ENCODE peak calls at places on chromosome 7, in seven cellular contexts. I, E, J, D, A, V and M are unnamed samples.

GRCh38 chr7:78082556-78082955 is 284.0 kb downstream of the PHTF2 start:
- DNase-seq in I (no peak), E (no peak), J (no peak), D (no peak), A (no peak), V (no peak), M (no peak)

GRCh38 chr7:80821781-80822180 is 97.1 kb downstream of the SEMA3C start:
- DNase-seq in I (no peak), E (no peak), J (no peak), D (no peak), A (no peak), V (no peak), M (no peak)

GRCh38 chr7:129657363-129657762 is 45.8 kb downstream of the NRF1 start:
- DNase-seq in I (no peak), E (no peak), J (no peak), D (peak; percentile 23), A (no peak), V (no peak), M (no peak)

GRCh38 chr7:91683823-91684222 is 196.7 kb downstream of the MTERF1 start:
- DNase-seq in I (no peak), E (no peak), J (no peak), D (no peak), A (no peak), V (no peak), M (no peak)

GRCh38 chr7:82443801-82444219 is 233 bp upstream of the CACNA2D1 start:
- DNase-seq in I (peak; percentile 83), E (peak; percentile 64), J (peak; percentile 20), D (peak; percentile 83), A (peak; percentile 52), V (peak; percentile 82), M (peak; percentile 57)

GRCh38 chr7:139494835-139495568 is 11.5 kb upstream of the KLRG2 start:
- DNase-seq in I (no peak), E (no peak), J (peak; percentile 53), D (no peak), A (no peak), V (no peak), M (no peak)

GRCh38 chr7:37916673-37917660 is at the start of gene SFRP4:
- DNase-seq in I (no peak), E (no peak), J (no peak), D (peak; percentile 72), A (peak; percentile 57), V (peak; percentile 86), M (no peak)

GRCh38 chr7:155754165-155754564 is 58.1 kb downstream of the SHH start:
- DNase-seq in I (no peak), E (no peak), J (no peak), D (no peak), A (no peak), V (no peak), M (no peak)

GRCh38 chr7:47893238-47893637 is 55.0 kb downstream of the PKD1L1 start:
- DNase-seq in I (no peak), E (no peak), J (peak; percentile 25), D (no peak), A (no peak), V (no peak), M (peak; percentile 62)

GRCh38 chr7:128869138-128869943 is 6.7 kb downstream of the ATP6V1F start:
- DNase-seq in I (peak; percentile 43), E (peak; percentile 69), J (peak; percentile 74), D (peak; percentile 54), A (no peak), V (no peak), M (no peak)

GRCh38 chr7:80412842-80413241 is 99.0 kb downstream of the GNAT3 start:
- DNase-seq in I (no peak), E (no peak), J (no peak), D (no peak), A (no peak), V (no peak), M (no peak)

GRCh38 chr7:158446281-158446680 is 141.3 kb downstream of the PTPRN2 start:
- DNase-seq in I (no peak), E (no peak), J (no peak), D (no peak), A (no peak), V (no peak), M (no peak)

GRCh38 chr7:601573-602340 is 82.1 kb upstream of the PDGFA start:
- DNase-seq in I (no peak), E (peak; percentile 49), J (peak; percentile 71), D (peak; percentile 63), A (peak; percentile 51), V (no peak), M (peak; percentile 43)

GRCh38 chr7:28900311-28900710 is 57.8 kb downstream of the TRIL start:
- DNase-seq in I (no peak), E (no peak), J (no peak), D (no peak), A (no peak), V (no peak), M (no peak)

GRCh38 chr7:39754326-39755120 is 131.2 kb downstream of the RALA start:
- DNase-seq in I (no peak), E (no peak), J (no peak), D (no peak), A (no peak), V (peak; percentile 24), M (no peak)

GRCh38 chr7:26508481-26508880 is 216.8 kb downstream of the SNX10 start:
- DNase-seq in I (no peak), E (no peak), J (no peak), D (no peak), A (no peak), V (no peak), M (no peak)

GRCh38 chr7:41858196-41858595 is 155.3 kb upstream of the INHBA start:
- DNase-seq in I (no peak), E (no peak), J (no peak), D (no peak), A (no peak), V (no peak), M (no peak)

GRCh38 chr7:149791411-149792219 is 18.2 kb upstream of the ZNF467 start:
- DNase-seq in I (no peak), E (no peak), J (no peak), D (no peak), A (no peak), V (no peak), M (no peak)

GRCh38 chr7:112272921-112273561 is 66.5 kb downstream of the ZNF277 start:
- DNase-seq in I (no peak), E (no peak), J (no peak), D (peak; percentile 14), A (peak; percentile 46), V (no peak), M (no peak)

GRCh38 chr7:47714669-47715607 is 133.0 kb upstream of the TNS3 start:
- DNase-seq in I (no peak), E (no peak), J (peak; percentile 52), D (no peak), A (no peak), V (no peak), M (peak; percentile 42)

GRCh38 chr7:20834656-20835055 is 48.0 kb upstream of the SP8 start:
- DNase-seq in I (no peak), E (no peak), J (no peak), D (no peak), A (no peak), V (no peak), M (no peak)

DNA sequence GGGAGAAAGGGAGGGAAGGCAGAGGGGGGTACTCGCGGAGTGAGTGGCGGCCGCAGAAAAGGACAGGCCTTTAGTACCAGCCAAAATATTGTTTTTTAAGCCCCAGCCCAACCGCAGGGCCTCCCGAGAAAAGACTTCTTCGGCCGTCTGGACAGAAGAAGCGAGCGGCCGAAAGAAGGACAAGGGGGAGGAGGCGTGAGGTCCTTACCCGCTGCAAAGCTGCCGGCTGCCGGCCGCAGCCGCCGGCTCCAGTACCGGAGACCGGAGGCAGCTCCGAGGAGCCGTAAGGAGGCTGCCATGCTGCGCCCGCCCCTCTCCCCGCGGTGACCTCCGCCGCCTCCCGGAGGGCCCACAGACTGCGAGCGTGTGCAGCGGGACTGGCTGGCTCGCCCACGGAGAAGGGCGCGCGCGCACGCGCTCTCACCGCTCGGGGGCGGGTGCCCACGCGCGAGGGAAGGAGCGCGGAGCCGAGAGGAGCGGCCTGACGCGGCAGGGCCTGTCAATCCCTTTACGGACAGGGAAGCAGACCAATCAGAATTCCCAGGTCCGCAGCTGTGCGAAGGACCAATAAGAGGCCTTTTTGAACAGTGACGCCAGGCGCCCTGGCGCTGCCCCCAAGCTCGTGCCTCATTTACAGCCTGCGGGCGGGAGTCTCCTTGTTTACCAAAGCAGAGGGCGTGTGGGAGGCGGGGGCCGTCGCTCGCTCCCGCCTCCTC is at the start of gene HIBADH:
- DNase-seq in I (peak; percentile 99), E (peak; percentile 99), J (peak; percentile 90), D (peak; percentile 100), A (peak; percentile 99), V (peak; percentile 99), M (peak; percentile 100)
- TF ChIP-seq POLR2A in I (peak; percentile 99), E (peak; percentile 21), J (no peak), D (peak; percentile 84), A (peak; percentile 92), V (peak; percentile 90), M (no peak)

DNA sequence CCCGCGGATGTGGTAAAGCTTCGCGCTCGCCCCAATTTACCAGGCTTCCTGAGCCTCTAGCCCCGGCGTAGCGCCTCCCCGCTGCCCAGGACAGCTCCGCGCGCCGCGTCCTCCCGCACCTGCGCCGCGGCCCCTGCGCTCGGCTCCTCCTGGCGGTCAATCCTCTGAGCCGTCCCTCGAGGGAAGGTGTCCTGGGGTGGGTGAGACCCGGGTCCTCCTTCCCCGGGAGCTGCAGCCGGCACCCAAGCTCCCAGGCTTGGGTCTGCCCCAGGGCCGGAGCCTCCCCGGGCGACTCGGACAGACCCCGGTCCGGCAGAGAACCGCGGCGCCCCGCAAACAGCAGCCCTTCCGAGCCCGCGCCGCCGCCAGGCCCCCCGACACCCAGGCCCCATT is 512 bp downstream of the OSBPL3 start:
- DNase-seq in I (peak; percentile 44), E (peak; percentile 78), J (peak; percentile 51), D (peak; percentile 32), A (peak; percentile 54), V (peak; percentile 60), M (peak; percentile 93)
- TF ChIP-seq POLR2A in I (peak; percentile 36), E (no peak), J (peak; percentile 5), D (no peak), A (no peak), V (no peak), M (no peak)

GRCh38 chr7:32204361-32205018 is 134.3 kb upstream of the PDE1C start:
- DNase-seq in I (peak; percentile 47), E (peak; percentile 58), J (no peak), D (peak; percentile 65), A (no peak), V (peak; percentile 60), M (no peak)
- TF ChIP-seq POLR2A in I (no peak), E (no peak), J (no peak), D (no peak), A (no peak), V (no peak), M (no peak)

GRCh38 chr7:102434039-102434481 is 685 bp downstream of the ORAI2 start:
- DNase-seq in I (no peak), E (no peak), J (no peak), D (no peak), A (no peak), V (peak; percentile 33), M (no peak)

GRCh38 chr7:102432476-102433318 is 678 bp upstream of the ORAI2 start:
- DNase-seq in I (no peak), E (no peak), J (no peak), D (no peak), A (no peak), V (no peak), M (no peak)

GRCh38 chr7:102436123-102436522 is 2.7 kb downstream of the ORAI2 start:
- DNase-seq in I (no peak), E (no peak), J (no peak), D (no peak), A (no peak), V (no peak), M (no peak)

GRCh38 chr7:102431617-102432298 is 1.6 kb upstream of the ORAI2 start:
- DNase-seq in I (peak; percentile 58), E (no peak), J (no peak), D (peak; percentile 82), A (no peak), V (no peak), M (no peak)

GRCh38 chr7:102433319-102434038 is at the start of gene ORAI2:
- DNase-seq in I (peak; percentile 74), E (peak; percentile 82), J (peak; percentile 83), D (peak; percentile 85), A (peak; percentile 84), V (peak; percentile 82), M (peak; percentile 47)
- TF ChIP-seq POLR2A in I (no peak), E (no peak), J (peak; percentile 49), D (no peak), A (no peak), V (peak; percentile 17), M (no peak)